ENCODE peak calls at places on chromosomes 1 and 21, in nine cellular contexts. E is MM.1S; I is GOT3; R is COR-L47; C is activated CD4-positive, CD25-positive, alpha-beta regulatory T cell; K is HTR-8/SVneo; Y is tibial artery; A is RCC 7860; N is IMR-90. M is an unnamed sample.

GRCh38 chr1:162956922-162957321 is 95.9 kb upstream of the CCDC190 start:
- DNase-seq in E (no peak), I (no peak), R (no peak), C (no peak), K (no peak), Y (no peak), A (no peak), N (peak; percentile 54), M (no peak)

GRCh38 chr1:96918406-96918805 is 196.8 kb downstream of the PTBP2 start:
- DNase-seq in E (no peak), I (no peak), R (no peak), C (no peak), K (no peak), Y (no peak), A (no peak), N (peak; percentile 76), M (no peak)

GRCh38 chr1:12594966-12595838 is 22.8 kb downstream of the DHRS3 start:
- DNase-seq in E (no peak), I (no peak), R (peak; percentile 55), C (no peak), K (peak; percentile 82), Y (peak; percentile 79), A (no peak), N (peak; percentile 59), M (no peak)

GRCh38 chr1:151196292-151196800 is 2.0 kb upstream of the PIP5K1A start:
- DNase-seq in E (peak; percentile 91), I (no peak), R (peak; percentile 70), C (no peak), K (peak; percentile 67), Y (peak; percentile 76), A (peak; percentile 88), N (peak; percentile 85), M (no peak)

GRCh38 chr1:51924455-51924854 is 45.9 kb upstream of the NRDC start:
- DNase-seq in E (no peak), I (no peak), R (no peak), C (no peak), K (peak; percentile 35), Y (no peak), A (peak; percentile 36), N (peak; percentile 77), M (no peak)

GRCh38 chr1:226677121-226678020 is 61.7 kb downstream of the ITPKB start:
- DNase-seq in E (peak; percentile 62), I (peak; percentile 54), R (no peak), C (peak; percentile 52), K (peak; percentile 29), Y (peak; percentile 89), A (peak; percentile 68), N (peak; percentile 87), M (no peak)

GRCh38 chr1:43052322-43052721 is 93.7 kb upstream of the SLC2A1 start:
- DNase-seq in E (no peak), I (no peak), R (no peak), C (no peak), K (no peak), Y (no peak), A (no peak), N (no peak), M (no peak)

GRCh38 chr21:42319368-42319767 is 4.2 kb upstream of the TFF3 start:
- DNase-seq in E (no peak), I (no peak), R (no peak), C (no peak), K (no peak), Y (no peak), A (no peak), N (no peak), M (no peak)

GRCh38 chr1:12400030-12400693 is 170.3 kb downstream of the VPS13D start:
- DNase-seq in E (no peak), I (no peak), R (no peak), C (no peak), K (no peak), Y (no peak), A (no peak), N (no peak), M (no peak)

GRCh38 chr1:39301606-39302005 is 97.1 kb downstream of the MACF1 start:
- DNase-seq in E (no peak), I (no peak), R (no peak), C (no peak), K (no peak), Y (no peak), A (no peak), N (peak; percentile 60), M (no peak)

GRCh38 chr1:22143065-22143514 is at the start of gene WNT4:
- DNase-seq in E (peak; percentile 41), I (no peak), R (no peak), C (no peak), K (peak; percentile 53), Y (no peak), A (peak; percentile 9), N (no peak), M (no peak)

GRCh38 chr1:200296091-200296661 is 113.7 kb downstream of the ZNF281 start:
- DNase-seq in E (no peak), I (no peak), R (no peak), C (no peak), K (no peak), Y (no peak), A (no peak), N (no peak), M (no peak)

GRCh38 chr1:65260851-65261473 is 48.4 kb upstream of the DNAJC6 start:
- DNase-seq in E (peak; percentile 13), I (no peak), R (no peak), C (no peak), K (peak; percentile 56), Y (no peak), A (peak; percentile 78), N (peak; percentile 67), M (no peak)

GRCh38 chr1:9239622-9240401 is 5.2 kb downstream of the H6PD start:
- DNase-seq in E (peak; percentile 89), I (no peak), R (no peak), C (no peak), K (peak; percentile 39), Y (peak; percentile 59), A (peak; percentile 29), N (peak; percentile 68), M (no peak)

GRCh38 chr1:227952374-227953021 is 4.8 kb upstream of the WNT9A start:
- DNase-seq in E (no peak), I (no peak), R (no peak), C (no peak), K (no peak), Y (no peak), A (no peak), N (no peak), M (no peak)